ENCODE peak calls at places on chromosomes 3 and 15, in four cellular contexts. Q, I, O and A are unnamed samples.

GRCh38 chr3:167008765-167009164 is 371.3 kb downstream of the ZBBX start:
- DNase-seq in O (no peak), I (no peak), Q (no peak), A (no peak)

GRCh38 chr3:31358473-31359075 is 174.2 kb upstream of the STT3B start:
- DNase-seq in O (no peak), I (no peak), Q (no peak), A (no peak)

GRCh38 chr15:29392358-29392757 is 122.7 kb upstream of the NSMCE3 start:
- DNase-seq in O (no peak), I (no peak), Q (no peak), A (no peak)

GRCh38 chr3:11159421-11159904 is 5.2 kb downstream of the HRH1 start:
- DNase-seq in I (no peak), O (peak; percentile 87), Q (peak; percentile 82), A (no peak)

GRCh38 chr15:98616397-98616796 is 31.9 kb upstream of the IGF1R start:
- DNase-seq in I (no peak), O (no peak), Q (no peak), A (no peak)

GRCh38 chr15:68992696-68993095 is 21.8 kb upstream of the NOX5 start:
- DNase-seq in Q (no peak), O (no peak), I (no peak), A (no peak)

GRCh38 chr3:176430244-176430893 is 766.9 kb downstream of the TBL1XR1 start:
- DNase-seq in O (no peak), I (peak; percentile 33), Q (peak; percentile 33), A (no peak)

GRCh38 chr15:81315452-81316203 is 8.3 kb downstream of the STARD5 start:
- DNase-seq in O (no peak), Q (no peak), I (no peak), A (no peak)

GRCh38 chr15:69881760-69882159 is 216.0 kb downstream of the TLE3 start:
- DNase-seq in Q (no peak), I (no peak), O (no peak), A (no peak)

GRCh38 chr3:37920156-37920686 is 58.5 kb downstream of the CTDSPL start:
- DNase-seq in O (no peak), I (no peak), Q (no peak), A (no peak)

GRCh38 chr3:169668081-169668956 is 4.8 kb upstream of the MECOM start:
- DNase-seq in O (no peak), I (peak; percentile 75), Q (no peak), A (no peak)

GRCh38 chr3:48395714-48396113 is 23.7 kb downstream of the FBXW12 start:
- DNase-seq in Q (no peak), I (no peak), O (no peak), A (no peak)

GRCh38 chr3:50611464-50612233 is at the start of gene CISH:
- DNase-seq in Q (peak; percentile 89), O (peak; percentile 97), I (peak; percentile 97), A (peak; percentile 95)

GRCh38 chr15:70092462-70092850 is 5.3 kb downstream of the TLE3 start:
- DNase-seq in I (no peak), Q (no peak), O (no peak), A (no peak)

GRCh38 chr3:13142552-13143380 is 69.5 kb upstream of the IQSEC1 start:
- DNase-seq in O (peak; percentile 37), Q (no peak), I (no peak), A (no peak)

GRCh38 chr3:51392301-51393095 is 1.4 kb downstream of the RBM15B start:
- DNase-seq in Q (no peak), I (no peak), O (no peak), A (no peak)

GRCh38 chr3:100099621-100100020 is 14.7 kb downstream of the FILIP1L start:
- DNase-seq in O (no peak), Q (no peak), I (no peak), A (no peak)

GRCh38 chr3:17555525-17555924 is 186.9 kb downstream of the TBC1D5 start:
- DNase-seq in I (no peak), O (no peak), Q (no peak), A (no peak)

GRCh38 chr3:122233109-122233952 is 49.9 kb downstream of the CASR start:
- DNase-seq in Q (peak; percentile 47), O (no peak), I (no peak), A (no peak)

GRCh38 chr3:25151497-25151896 is 276.6 kb upstream of the RARB start:
- DNase-seq in O (no peak), I (no peak), Q (no peak), A (no peak)

GRCh38 chr15:51969728-51970127 is 1.9 kb downstream of the LEO1 start:
- DNase-seq in O (no peak), Q (no peak), I (no peak), A (no peak)

GRCh38 chr3:10334461-10334860 is 13.5 kb upstream of the SEC13 start:
- DNase-seq in Q (no peak), I (peak; percentile 44), O (no peak), A (no peak)

GRCh38 chr3:74651239-74651638 is 36.8 kb upstream of the CNTN3 start:
- DNase-seq in I (no peak), O (no peak), Q (no peak), A (no peak)

DNA sequence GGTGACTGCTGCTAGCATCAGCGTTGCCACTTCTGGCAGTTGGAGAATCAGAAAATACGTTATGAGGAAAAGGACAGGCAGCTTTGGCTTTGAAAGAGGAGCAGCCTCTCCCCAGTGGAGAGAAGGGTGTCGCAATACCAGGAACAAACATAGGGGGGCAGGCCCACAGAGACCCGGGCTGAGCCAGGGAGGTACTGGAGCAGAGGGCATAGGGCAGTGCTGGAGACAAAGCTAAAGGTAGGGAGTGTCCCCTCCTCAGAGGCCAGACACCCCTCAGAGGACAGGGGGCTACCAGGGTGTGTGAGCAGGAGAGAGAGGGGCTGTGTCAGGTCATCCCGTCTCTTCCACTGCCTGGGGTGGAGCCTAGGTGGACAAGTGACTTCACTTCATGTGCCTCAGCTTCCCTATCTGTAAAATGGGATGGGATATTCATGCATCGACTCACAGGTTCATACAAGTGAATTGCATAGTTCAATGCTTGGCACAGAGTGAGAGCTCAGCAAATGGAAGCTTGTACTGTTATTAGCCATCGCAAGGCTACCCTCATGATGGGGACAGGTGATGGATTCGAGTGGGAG is 49.7 kb upstream of the LIMD1 start:
- DNase-seq in Q (no peak), I (no peak), O (no peak), A (no peak)
- TF ChIP-seq CTCF in Q (no peak), I (no peak), O (no peak), A (no peak)

DNA sequence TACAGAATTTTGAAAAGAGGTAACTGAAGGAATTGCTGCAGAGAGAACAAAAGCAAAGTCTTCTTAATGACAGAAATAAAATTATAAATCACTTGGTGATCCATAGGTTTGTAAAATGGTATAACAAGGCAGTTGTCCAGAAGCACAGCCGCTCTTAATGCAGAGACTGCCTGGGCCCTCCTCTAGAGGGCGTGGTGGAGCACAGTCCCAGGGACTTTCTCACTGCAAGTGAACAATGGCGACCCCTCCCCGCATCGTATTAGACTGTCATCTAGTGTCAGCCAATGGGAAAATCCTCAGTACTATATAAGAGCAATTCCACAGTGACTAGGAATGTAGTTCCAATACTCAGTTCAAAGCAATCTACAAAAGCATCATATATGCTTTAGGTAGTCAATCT is 26.4 kb upstream of the ZBED2 start:
- DNase-seq in I (peak; percentile 84), O (no peak), Q (no peak), A (no peak)
- TF ChIP-seq CTCF in I (peak; percentile 82), O (no peak), Q (no peak), A (peak; percentile 40)

DNA sequence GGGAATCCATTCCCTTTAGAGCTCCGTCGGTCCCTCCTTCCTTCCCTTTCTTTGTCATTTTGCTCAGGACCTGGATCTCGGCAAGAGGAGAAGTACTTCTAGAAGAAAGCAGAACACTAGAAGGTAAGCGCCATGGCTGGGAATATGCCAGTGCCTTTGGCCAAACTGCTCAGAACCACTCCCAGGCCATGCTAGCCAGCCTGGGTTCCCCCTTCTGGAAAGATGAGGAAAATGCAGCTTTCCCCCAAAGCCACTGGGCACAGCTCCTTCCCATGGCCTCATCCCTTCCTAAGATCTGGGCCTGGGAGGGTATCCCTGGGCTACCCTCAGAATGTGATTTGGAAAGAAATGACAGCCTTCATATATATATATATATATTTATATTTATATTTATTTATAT is 6.3 kb upstream of the ISL2 start:
- DNase-seq in I (peak; percentile 76), O (peak; percentile 80), Q (peak; percentile 55), A (no peak)
- TF ChIP-seq CTCF in I (peak; percentile 60), O (no peak), Q (peak; percentile 29), A (peak; percentile 55)

DNA sequence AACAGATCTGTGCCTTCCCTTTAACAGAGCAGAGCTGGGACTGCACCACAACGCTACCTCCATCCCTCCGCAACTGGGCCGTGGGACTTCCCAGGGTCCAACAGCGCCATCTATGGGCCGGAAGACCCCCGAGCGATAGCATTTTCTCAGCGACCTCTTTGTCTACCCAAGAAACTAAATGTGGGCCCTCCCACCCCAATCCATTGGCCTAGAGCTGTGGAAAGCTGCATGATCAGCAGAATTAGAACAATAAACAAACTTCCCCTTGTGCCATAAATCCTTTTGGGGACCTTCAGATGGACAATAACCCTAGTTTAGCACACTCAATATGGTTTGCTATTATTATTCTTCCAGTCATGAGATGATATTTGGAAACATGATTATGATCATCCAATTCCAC is 74.8 kb upstream of the NTRK3 start:
- DNase-seq in O (no peak), I (peak; percentile 90), Q (no peak), A (peak; percentile 44)
- TF ChIP-seq CTCF in O (no peak), I (peak; percentile 87), Q (no peak), A (peak; percentile 87)

GRCh38 chr15:63166219-63166618 is 8.9 kb upstream of the RPS27L start:
- DNase-seq in Q (no peak), I (no peak), O (no peak), A (no peak)
- TF ChIP-seq CTCF in Q (no peak), I (no peak), O (no peak), A (no peak)

GRCh38 chr15:78437762-78438594 is at the start of gene IREB2:
- DNase-seq in O (peak; percentile 99), Q (peak; percentile 96), I (peak; percentile 99), A (peak; percentile 89)

GRCh38 chr15:78434134-78434533 is 3.9 kb upstream of the IREB2 start:
- DNase-seq in O (no peak), I (no peak), Q (no peak), A (no peak)

GRCh38 chr15:78437107-78437761 is 782 bp upstream of the IREB2 start:
- DNase-seq in O (no peak), I (peak; percentile 72), Q (no peak), A (no peak)

GRCh38 chr15:78440375-78441373 is 2.7 kb downstream of the IREB2 start:
- DNase-seq in Q (no peak), O (no peak), I (no peak), A (no peak)

DNA sequence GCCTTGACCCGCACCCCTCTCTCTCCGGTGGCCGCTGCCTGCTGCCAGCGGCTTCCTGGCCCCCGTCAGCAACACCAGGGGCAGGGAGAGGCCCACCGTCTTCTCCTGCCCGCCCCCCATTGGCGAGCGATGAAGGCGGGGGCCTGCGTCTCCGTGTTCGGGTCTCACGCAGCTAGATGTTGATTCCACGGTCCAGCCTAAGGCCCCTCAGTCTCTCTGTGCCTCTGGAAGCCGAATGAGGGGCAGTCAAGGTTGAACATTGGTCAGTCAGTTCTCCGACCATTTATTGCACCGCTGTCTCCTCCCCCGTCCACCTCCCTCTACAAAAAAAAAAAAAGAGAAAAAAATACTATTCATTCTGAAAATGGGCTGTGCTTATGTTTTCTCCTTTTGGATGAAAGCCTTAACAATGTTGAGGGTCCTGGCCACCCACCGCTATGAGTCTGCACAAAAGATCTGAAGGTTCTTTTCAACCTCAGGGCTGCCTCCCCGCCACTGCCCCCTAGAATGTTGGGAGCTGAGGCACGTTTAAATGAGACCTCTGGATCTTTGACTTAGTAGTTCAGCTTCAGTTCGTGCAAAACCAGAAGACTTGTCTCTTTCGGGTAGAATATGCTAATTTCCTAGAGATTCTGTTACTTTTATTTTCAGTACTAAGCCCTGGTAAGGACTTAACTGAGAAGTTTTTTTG is 724 bp downstream of the IREB2 start:
- DNase-seq in O (no peak), Q (no peak), I (peak; percentile 82), A (no peak)
- TF ChIP-seq CTCF in O (no peak), Q (no peak), I (peak; percentile 51), A (peak; percentile 31)